ENCODE peak calls at places on chromosomes 13 and 19, in ten cellular contexts. O, F, U, Y, J, Q, V, A, B and S are unnamed samples.

GRCh38 chr19:5621945-5622464 is 571 bp downstream of the SAFB2 start:
- DNase-seq in O (peak; percentile 21), F (no peak), U (no peak), Y (peak; percentile 56), J (peak; percentile 21), Q (peak; percentile 38), V (no peak), A (no peak), B (peak; percentile 29), S (no peak)

GRCh38 chr13:110277357-110277950 is 29.5 kb downstream of the COL4A1 start:
- DNase-seq in O (no peak), F (no peak), U (no peak), Y (no peak), J (no peak), Q (no peak), V (no peak), A (peak; percentile 61), B (no peak), S (no peak)

GRCh38 chr13:38850868-38851626 is 139.6 kb downstream of the STOML3 start:
- DNase-seq in O (no peak), F (no peak), U (no peak), Y (no peak), J (no peak), Q (no peak), V (no peak), A (no peak), B (no peak), S (no peak)

GRCh38 chr13:28529836-28530235 is 34.9 kb upstream of the FLT1 start:
- DNase-seq in O (no peak), F (no peak), U (no peak), Y (no peak), J (no peak), Q (no peak), V (no peak), A (no peak), B (no peak), S (no peak)

GRCh38 chr13:23855360-23855759 is 33.8 kb downstream of the MIPEP start:
- DNase-seq in O (no peak), F (no peak), U (no peak), Y (no peak), J (no peak), Q (no peak), V (no peak), A (no peak), B (no peak), S (no peak)

GRCh38 chr13:70784590-70784989 is 676.3 kb upstream of the KLHL1 start:
- DNase-seq in O (no peak), F (no peak), U (no peak), Y (no peak), J (no peak), Q (no peak), V (no peak), A (no peak), B (no peak), S (no peak)

GRCh38 chr13:24995225-24995804 is 100.6 kb upstream of the PABPC3 start:
- DNase-seq in O (peak; percentile 96), F (peak; percentile 20), U (peak; percentile 52), Y (peak; percentile 69), J (no peak), Q (peak; percentile 39), V (no peak), A (peak; percentile 89), B (peak; percentile 62), S (no peak)

GRCh38 chr13:110396913-110397379 is 89.9 kb downstream of the COL4A2 start:
- DNase-seq in O (no peak), F (peak; percentile 99), U (peak; percentile 62), Y (peak; percentile 52), J (peak; percentile 77), Q (peak; percentile 99), V (no peak), A (peak; percentile 100), B (no peak), S (no peak)

GRCh38 chr13:106354961-106355360 is 180.5 kb downstream of the EFNB2 start:
- DNase-seq in O (no peak), F (no peak), U (no peak), Y (peak; percentile 63), J (no peak), Q (no peak), V (no peak), A (no peak), B (no peak), S (no peak)

GRCh38 chr13:97913206-97913605 is 40.3 kb upstream of the IPO5 start:
- DNase-seq in O (no peak), F (no peak), U (no peak), Y (no peak), J (no peak), Q (no peak), V (no peak), A (no peak), B (no peak), S (no peak)

GRCh38 chr13:50589139-50589538 is 254.4 kb downstream of the DLEU7 start:
- DNase-seq in O (no peak), F (peak; percentile 62), U (no peak), Y (no peak), J (no peak), Q (no peak), V (no peak), A (peak; percentile 80), B (peak; percentile 16), S (no peak)

GRCh38 chr19:14141041-14141440 is 4.7 kb upstream of the ASF1B start:
- DNase-seq in O (no peak), F (no peak), U (no peak), Y (no peak), J (no peak), Q (no peak), V (peak; percentile 4), A (no peak), B (no peak), S (no peak)

GRCh38 chr13:40406405-40407138 is 259.9 kb downstream of the FOXO1 start:
- DNase-seq in O (no peak), F (peak; percentile 81), U (no peak), Y (no peak), J (no peak), Q (peak; percentile 81), V (no peak), A (peak; percentile 83), B (no peak), S (no peak)

GRCh38 chr19:47381653-47382279 is 32.7 kb downstream of the DHX34 start:
- DNase-seq in O (no peak), F (no peak), U (peak; percentile 30), Y (no peak), J (no peak), Q (no peak), V (peak; percentile 90), A (no peak), B (no peak), S (no peak)

GRCh38 chr13:20221772-20222171 is 10.3 kb downstream of the GJB6 start:
- DNase-seq in O (no peak), F (no peak), U (no peak), Y (no peak), J (no peak), Q (no peak), V (no peak), A (no peak), B (no peak), S (no peak)

GRCh38 chr19:46416077-46416709 is 2.8 kb upstream of the CCDC8 start:
- DNase-seq in O (peak; percentile 96), F (peak; percentile 42), U (peak; percentile 63), Y (peak; percentile 73), J (peak; percentile 91), Q (peak; percentile 90), V (peak; percentile 90), A (peak; percentile 83), B (peak; percentile 95), S (no peak)

GRCh38 chr13:99351772-99352171 is 44.6 kb upstream of the GPR183 start:
- DNase-seq in O (no peak), F (no peak), U (no peak), Y (no peak), J (no peak), Q (no peak), V (no peak), A (no peak), B (no peak), S (no peak)

GRCh38 chr13:79246575-79246949 is 159.5 kb downstream of the RBM26 start:
- DNase-seq in O (no peak), F (no peak), U (no peak), Y (no peak), J (no peak), Q (no peak), V (no peak), A (no peak), B (no peak), S (no peak)
- TF ChIP-seq CTCF in O (no peak), F (no peak), U (no peak), Y (no peak), J (no peak), Q (no peak), V (no peak), A (no peak), B (no peak), S (peak; percentile 39)

GRCh38 chr13:31742102-31742695 is 2.9 kb downstream of the RXFP2 start:
- DNase-seq in O (peak; percentile 87), F (no peak), U (peak; percentile 68), Y (peak; percentile 47), J (peak; percentile 44), Q (peak; percentile 72), V (no peak), A (peak; percentile 79), B (peak; percentile 66), S (peak; percentile 1)
- H3K4me3 ChIP-seq in O (no peak overlapping the region), F (no peak overlapping the region), U (no peak overlapping the region), Y (no peak overlapping the region), J (no peak overlapping the region), Q (no peak overlapping the region), V (no peak overlapping the region), A (peak overlapping the region; percentile 2), B (no peak overlapping the region), S (no peak overlapping the region)

DNA sequence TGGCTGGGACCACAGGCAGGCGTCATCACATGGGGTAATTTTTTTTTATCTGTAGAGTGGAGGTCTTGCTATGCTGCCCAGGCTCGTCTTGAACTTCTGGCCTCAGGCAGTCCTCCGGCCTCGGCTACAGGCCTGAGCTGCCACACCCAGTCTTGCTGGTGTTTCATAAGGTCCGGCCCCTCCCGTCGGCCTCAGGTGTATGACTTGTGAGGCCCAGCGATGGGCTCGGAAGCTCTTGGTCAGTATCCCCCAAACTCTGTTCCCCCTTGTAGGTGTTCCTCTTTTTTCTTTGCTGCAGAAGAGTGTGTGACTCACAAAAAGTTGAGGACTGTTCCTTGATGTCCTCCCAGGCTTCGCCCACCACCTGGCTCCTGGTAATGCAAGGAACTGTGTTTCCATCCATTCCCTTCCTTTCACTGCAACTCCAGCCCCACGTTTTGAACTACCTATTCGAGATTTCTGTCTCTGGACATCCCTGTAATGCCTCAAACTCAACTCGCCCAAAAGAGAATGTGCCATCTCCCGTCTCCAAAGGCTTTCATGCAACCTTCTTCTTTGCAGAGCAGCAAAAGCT is 5.0 kb downstream of the USF2 start:
- DNase-seq in O (no peak), F (no peak), U (no peak), Y (no peak), J (no peak), Q (no peak), V (no peak), A (no peak), B (no peak), S (no peak)
- H3K36me3 ChIP-seq in O (peaks cover 7% of the 10 kb centered on the region), F (peaks cover 45% of the 10 kb centered on the region), U (peaks cover 88% of the 10 kb centered on the region), Y (peaks cover 13% of the 10 kb centered on the region), J (peaks cover 87% of the 10 kb centered on the region), Q (no peaks in the 10 kb centered on the region), V (no peaks in the 10 kb centered on the region), A (peaks cover 16% of the 10 kb centered on the region), B (peaks cover 37% of the 10 kb centered on the region), S (peaks cover 31% of the 10 kb centered on the region)

DNA sequence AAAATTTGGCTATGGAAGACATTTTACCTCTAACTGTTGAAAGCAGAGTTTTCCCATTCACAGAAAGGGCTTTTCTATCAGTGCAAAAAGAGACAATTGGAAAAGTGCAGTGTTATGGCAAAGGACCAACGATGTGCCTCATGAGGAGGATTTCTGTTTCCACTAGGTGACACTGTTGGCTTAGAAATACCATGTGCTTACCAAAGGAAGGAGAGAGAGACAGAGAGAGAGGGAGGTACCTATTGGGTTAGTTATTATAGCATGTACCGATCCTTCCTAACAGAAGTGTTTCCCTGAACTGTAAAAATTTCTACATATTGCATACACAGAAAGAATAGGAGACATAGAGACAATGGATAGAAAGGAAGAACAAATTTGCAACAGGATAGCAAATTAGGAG is 23.9 kb upstream of the PSG4 start:
- DNase-seq in O (peak; percentile 52), F (no peak), U (no peak), Y (no peak), J (no peak), Q (no peak), V (no peak), A (no peak), B (no peak), S (no peak)
- TF ChIP-seq CTCF in O (peak; percentile 69), F (peak; percentile 31), U (no peak), Y (no peak), J (no peak), Q (no peak), V (no peak), A (no peak), B (peak; percentile 51), S (no peak)